ENCODE peak calls at places on chromosomes 16 and 17, in five cellular contexts. Q is type B pancreatic cell, B is upper lobe of right lung, U is AG04449, M is choroid plexus epithelial cell. C is an unnamed sample.
A peak's percentile ranks its signal among the peaks of the same experiment; 100 is the strongest.

GRCh38 chr16:48540222-48540900 is 69.6 kb downstream of the N4BP1 start:
- DNase-seq in Q (no peak), B (no peak), U (no peak), M (no peak), C (no peak)

GRCh38 chr17:49210158-49211029 is at the start of the genes ABI3 and GNGT2:
- DNase-seq in Q (no peak), B (no peak), U (no peak), M (peak; percentile 46), C (no peak)

GRCh38 chr17:48001187-48001586 is 30.3 kb downstream of the CDK5RAP3 start:
- DNase-seq in Q (no peak), B (no peak), U (no peak), M (peak; percentile 53), C (no peak)

GRCh38 chr16:57479422-57480126 is 6.7 kb downstream of the DOK4 start:
- DNase-seq in Q (no peak), B (no peak), U (no peak), M (peak; percentile 58), C (no peak)

GRCh38 chr17:78539771-78540170 is 37.4 kb downstream of the DNAH17 start:
- DNase-seq in Q (no peak), B (peak; percentile 43), U (no peak), M (no peak), C (no peak)

GRCh38 chr17:42891539-42892152 is 9.0 kb upstream of the G6PC1 start:
- DNase-seq in Q (no peak), B (no peak), U (no peak), M (peak; percentile 48), C (peak; percentile 1)

GRCh38 chr16:56889206-56889605 is 24.2 kb downstream of the SLC12A3 start:
- DNase-seq in Q (no peak), B (no peak), U (no peak), M (no peak), C (no peak)

GRCh38 chr16:26598061-26598460 is 468.7 kb upstream of the C16orf82 start:
- DNase-seq in Q (no peak), B (no peak), U (no peak), M (peak; percentile 72), C (no peak)

GRCh38 chr16:88773812-88774291 is 11.2 kb downstream of the PIEZO1 start:
- DNase-seq in Q (no peak), B (peak; percentile 88), U (no peak), M (peak; percentile 43), C (no peak)

C was measured in AG04450.